ENCODE peak calls at places on chromosomes 1 and 21, in eight cellular contexts. B, N, L, Q, T, E, O and A are unnamed samples.

GRCh38 chr1:16254263-16254948 is 17.4 kb upstream of the CPLANE2 start:
- DNase-seq in L (peak), Q (no peak), E (no peak), T (no peak), B (peak), N (no peak), O (no peak), A (no peak)

GRCh38 chr21:36544545-36544944 is 64.6 kb upstream of the CLDN14 start:
- DNase-seq in L (no peak), T (no peak), B (no peak), N (no peak), E (no peak), Q (no peak), O (no peak), A (no peak)

GRCh38 chr1:3918966-3919611 is 19.0 kb upstream of the C1orf174 start:
- DNase-seq in O (no peak), N (no peak), E (no peak), B (no peak), L (no peak), T (no peak), Q (no peak), A (no peak)

GRCh38 chr1:57422271-57423134 is 1.4 kb downstream of the DAB1 start:
- DNase-seq in Q (peak), E (peak), T (peak), B (peak), O (no peak), L (no peak), N (no peak), A (peak)

GRCh38 chr1:60833173-60833572 is 249.2 kb upstream of the NFIA start:
- DNase-seq in O (no peak), T (no peak), B (no peak), N (no peak), Q (no peak), L (no peak), E (no peak), A (no peak)

GRCh38 chr1:68448365-68448764 is 1.4 kb downstream of the RPE65 start:
- DNase-seq in O (no peak), E (no peak), N (no peak), L (no peak), T (no peak), Q (no peak), B (no peak), A (peak)

GRCh38 chr1:5983361-5984103 is 8.7 kb downstream of the NPHP4 start:
- DNase-seq in N (no peak), E (no peak), L (no peak), B (peak), O (peak), Q (peak), T (peak), A (no peak)

GRCh38 chr1:47557086-47557866 is 119.4 kb downstream of the FOXD2 start:
- DNase-seq in N (no peak), E (no peak), O (no peak), Q (no peak), B (no peak), L (no peak), T (no peak), A (no peak)

GRCh38 chr1:67833595-67833926 is 294 bp upstream of the GNG12 start:
- DNase-seq in B (peak), L (no peak), O (no peak), Q (peak), T (peak), N (no peak), E (no peak), A (no peak)

GRCh38 chr21:43775795-43776430 is at the start of gene CSTB:
- DNase-seq in O (no peak), N (no peak), E (no peak), Q (peak), T (peak), L (peak), B (peak), A (peak)

GRCh38 chr1:236748471-236748870 is 46.6 kb upstream of the MTR start:
- DNase-seq in Q (no peak), L (peak), E (no peak), N (no peak), O (no peak), T (no peak), B (no peak), A (peak)

GRCh38 chr1:820962-821361 is 102.8 kb upstream of the SAMD11 start:
- DNase-seq in O (no peak), E (no peak), T (no peak), B (no peak), N (no peak), L (no peak), Q (no peak), A (no peak)

GRCh38 chr1:1145547-1145914 is 28.1 kb upstream of the TTLL10 start:
- DNase-seq in Q (no peak), O (no peak), E (no peak), N (no peak), B (no peak), T (no peak), L (no peak), A (no peak)

DNA sequence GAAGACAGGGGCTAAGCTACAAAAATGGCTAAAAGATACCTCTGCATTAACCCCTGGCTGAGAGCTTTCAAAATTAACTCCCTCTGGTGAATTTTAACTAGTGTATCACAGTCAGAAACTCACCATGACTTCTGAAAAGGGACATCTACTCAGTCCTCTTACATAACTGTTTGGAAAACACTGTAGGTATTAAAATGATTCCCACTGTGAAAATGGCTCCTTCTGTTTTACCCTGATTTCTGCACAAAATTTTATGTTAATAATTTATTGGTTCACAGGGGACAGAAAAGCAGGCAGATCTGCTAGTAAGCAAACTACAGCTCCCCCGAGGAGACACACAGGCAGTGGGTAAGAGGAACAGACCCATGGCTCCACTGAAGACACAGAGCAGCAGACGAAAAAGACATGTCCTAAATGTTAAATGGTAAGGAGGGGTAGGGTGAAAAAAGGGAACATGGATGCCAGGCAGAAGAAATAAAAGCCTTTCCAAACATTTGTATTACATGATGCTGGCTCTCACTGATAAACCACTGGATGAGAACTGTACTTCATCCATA is 111.7 kb downstream of the SLC45A1 start:
- DNase-seq in Q (no peak), O (no peak), L (no peak), N (no peak), T (no peak), B (no peak), E (no peak), A (no peak)
- H3K9ac ChIP-seq in Q (no peak), O (no peak), L (no peak), N (no peak), T (no peak), B (no peak), E (no peak), A (no peak)

DNA sequence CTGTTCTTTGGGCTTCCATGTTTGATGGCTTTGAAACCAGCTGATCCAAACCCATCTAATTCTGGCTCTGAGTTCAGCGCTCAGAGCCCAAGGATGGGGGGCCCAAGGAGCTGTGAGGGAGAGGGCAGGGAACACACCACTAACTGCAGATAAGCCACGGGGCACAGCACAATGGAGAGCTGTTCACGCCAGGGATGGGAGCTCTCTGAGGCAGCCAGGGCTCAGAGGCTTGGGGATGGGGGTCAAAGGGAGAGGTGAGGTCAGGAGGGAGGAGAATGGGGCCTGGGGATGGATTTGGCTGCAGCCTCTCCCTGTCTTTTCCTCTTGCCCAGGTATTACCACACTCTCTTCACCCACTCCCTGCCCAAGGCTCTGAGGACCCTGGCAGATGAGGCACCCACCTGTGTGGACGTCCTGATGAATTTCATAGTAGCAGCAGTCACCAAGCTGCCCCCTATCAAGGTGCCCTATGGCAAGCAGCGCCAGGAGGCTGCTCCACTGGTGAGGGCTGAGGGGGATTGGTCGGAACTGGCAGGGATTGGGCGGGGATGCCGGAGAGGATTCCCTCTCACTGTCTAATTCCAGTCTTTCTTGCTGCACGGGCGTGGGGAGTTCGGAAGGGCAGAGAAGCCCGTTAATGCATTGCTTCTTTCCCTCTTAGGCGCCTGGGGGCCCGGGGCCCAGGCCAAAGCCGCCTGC is 11.3 kb downstream of the SLC30A2 start:
- DNase-seq in E (peak), T (no peak), O (no peak), B (no peak), N (no peak), Q (no peak), L (peak), A (no peak)
- H3K9ac ChIP-seq in E (peak), T (no peak), O (peak), B (no peak), N (no peak), Q (peak), L (peak), A (peak)

GRCh38 chr1:11799896-11800295 is 5.9 kb downstream of the MTHFR start:
- DNase-seq in N (no peak), B (no peak), T (no peak), Q (no peak), L (no peak), O (no peak), E (no peak), A (no peak)
- H3K9ac ChIP-seq in N (no peak), B (no peak), T (no peak), Q (no peak), L (no peak), O (no peak), E (no peak), A (no peak)

GRCh38 chr1:159892944-159893343 is 7.0 kb downstream of the CFAP45 start:
- DNase-seq in T (no peak), B (no peak), E (no peak), N (no peak), L (peak), O (no peak), Q (no peak), A (peak)

GRCh38 chr1:159889202-159889601 is 10.8 kb downstream of the CFAP45 start:
- DNase-seq in Q (no peak), N (no peak), T (no peak), E (no peak), L (no peak), O (no peak), B (no peak), A (no peak)

GRCh38 chr1:159889821-159890252 is 10.1 kb downstream of the CFAP45 start:
- DNase-seq in L (no peak), Q (peak), N (no peak), O (no peak), B (peak), T (peak), E (peak), A (peak)

GRCh38 chr1:159896086-159896930 is 3.7 kb downstream of the CFAP45 start:
- DNase-seq in O (no peak), Q (no peak), E (no peak), N (no peak), B (no peak), L (no peak), T (peak), A (no peak)

GRCh38 chr1:159891275-159892157 is 8.4 kb downstream of the CFAP45 start:
- DNase-seq in T (peak), Q (peak), E (peak), L (peak), N (no peak), O (no peak), B (peak), A (peak)
- H3K9ac ChIP-seq in T (no peak), Q (peak), E (no peak), L (no peak), N (no peak), O (no peak), B (no peak), A (no peak)

GRCh38 chr1:201015551-201016091 is 7.9 kb downstream of the KIF21B start:
- DNase-seq in O (no peak), L (peak), Q (no peak), N (no peak), B (peak), E (no peak), T (no peak), A (peak)

GRCh38 chr1:201016211-201016651 is 7.3 kb downstream of the KIF21B start:
- DNase-seq in E (no peak), B (peak), O (no peak), N (no peak), L (no peak), Q (peak), T (peak), A (no peak)

GRCh38 chr1:201013031-201013485 is 10.5 kb downstream of the KIF21B start:
- DNase-seq in T (no peak), O (no peak), B (no peak), Q (no peak), N (no peak), L (no peak), E (no peak), A (no peak)

GRCh38 chr1:201014816-201015200 is 8.7 kb downstream of the KIF21B start:
- DNase-seq in N (no peak), T (no peak), L (no peak), O (no peak), E (no peak), Q (no peak), B (no peak), A (no peak)

GRCh38 chr1:201013991-201014815 is 9.3 kb downstream of the KIF21B start:
- DNase-seq in B (no peak), N (no peak), L (peak), E (no peak), O (no peak), Q (no peak), T (no peak), A (peak)
- H3K9ac ChIP-seq in B (no peak), N (no peak), L (no peak), E (no peak), O (no peak), Q (no peak), T (no peak), A (peak)

GRCh38 chr1:65151641-65152040 is 3.6 kb downstream of the AK4 start:
- DNase-seq in E (no peak), N (no peak), T (no peak), L (no peak), Q (no peak), B (no peak), O (no peak), A (no peak)
- H3K9ac ChIP-seq in E (no peak), N (no peak), T (no peak), L (no peak), Q (no peak), B (no peak), O (no peak), A (no peak)

GRCh38 chr21:41899431-41900202 is 20.5 kb upstream of the PRDM15 start:
- DNase-seq in E (no peak), Q (no peak), T (no peak), L (no peak), N (no peak), B (no peak), O (no peak), A (no peak)
- H3K9ac ChIP-seq in E (no peak), Q (no peak), T (no peak), L (no peak), N (no peak), B (no peak), O (no peak), A (no peak)

GRCh38 chr1:234961468-234962339 is 166.9 kb downstream of the TOMM20 start:
- DNase-seq in T (peak), O (no peak), E (no peak), N (no peak), L (no peak), B (peak), Q (peak), A (no peak)
- H3K9ac ChIP-seq in T (peak), O (no peak), E (no peak), N (no peak), L (peak), B (peak), Q (peak), A (no peak)

DNA sequence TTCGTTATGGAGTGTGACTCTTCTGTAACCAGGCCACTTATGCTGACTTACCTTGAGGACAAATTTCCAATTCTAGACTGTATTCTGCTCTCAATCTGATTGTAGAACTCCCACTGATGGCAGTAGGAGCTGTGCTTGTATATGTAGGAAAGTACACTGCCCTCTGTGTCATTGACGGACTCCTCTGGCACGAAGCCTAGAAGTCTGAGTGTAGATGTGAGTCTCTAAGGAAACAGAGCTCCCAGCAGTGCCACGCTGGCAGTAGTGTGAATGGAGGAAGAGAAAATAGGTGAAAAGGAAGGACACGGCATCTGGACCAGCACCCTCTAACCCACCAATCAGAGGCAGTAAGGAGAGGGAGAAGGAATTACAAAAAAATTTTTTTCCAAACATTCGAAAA is 130.4 kb upstream of the ADGRL2 start:
- DNase-seq in E (no peak), B (peak), L (no peak), O (no peak), T (peak), Q (peak), N (no peak), A (no peak)
- H3K9ac ChIP-seq in E (no peak), B (no peak), L (no peak), O (no peak), T (no peak), Q (no peak), N (no peak), A (no peak)

GRCh38 chr1:93909146-93910050 is at the start of gene GCLM:
- DNase-seq in L (peak), T (peak), O (peak), B (peak), Q (peak), N (peak), E (peak), A (peak)
- H3K9ac ChIP-seq in L (peak), T (peak), O (peak), B (peak), Q (peak), N (peak), E (peak), A (peak)